ENCODE peak calls at places on chromosome 15, in five cellular contexts. I is T-helper 9 cell, B is KG1, N is fibroblast of the conjunctiva, Q is cardiac septum. L is an unnamed sample.

GRCh38 chr15:80502782-80503181 is 98.6 kb downstream of the ARNT2 start:
- DNase-seq in I (no peak), Q (no peak), N (no peak), B (no peak), L (no peak)

GRCh38 chr15:65970937-65971740 is 101.8 kb downstream of the RAB11A start:
- DNase-seq in B (no peak), Q (no peak), I (no peak), N (no peak), L (no peak)

GRCh38 chr15:88002721-88003120 is 253.8 kb downstream of the NTRK3 start:
- DNase-seq in B (no peak), I (no peak), N (no peak), Q (no peak), L (no peak)

GRCh38 chr15:67828969-67829646 is 3.8 kb downstream of the SKOR1 start:
- DNase-seq in B (no peak), I (no peak), N (no peak), Q (no peak), L (no peak)

GRCh38 chr15:75666823-75667501 is 19.2 kb downstream of the SNX33 start:
- DNase-seq in Q (no peak), I (no peak), B (no peak), N (peak; percentile 94), L (no peak)

GRCh38 chr15:54033954-54034458 is 55.8 kb downstream of the UNC13C start:
- DNase-seq in Q (no peak), N (no peak), B (no peak), I (no peak), L (no peak)

GRCh38 chr15:82108489-82109078 is 62.8 kb upstream of the MEX3B start:
- DNase-seq in I (peak; percentile 56), Q (peak; percentile 82), N (no peak), B (peak; percentile 47), L (no peak)

GRCh38 chr15:63870403-63871209 is 36.9 kb upstream of the HERC1 start:
- DNase-seq in I (no peak), N (peak; percentile 21), B (no peak), Q (no peak), L (peak; percentile 46)

GRCh38 chr15:70608156-70608555 is 155.2 kb downstream of the UACA start:
- DNase-seq in Q (no peak), I (no peak), N (peak; percentile 21), B (no peak), L (peak; percentile 58)

GRCh38 chr15:51139091-51139490 is 44.4 kb upstream of the TNFAIP8L3 start:
- DNase-seq in Q (no peak), I (no peak), N (no peak), B (no peak), L (no peak)

GRCh38 chr15:48644827-48645557 is 517 bp downstream of the FBN1 start:
- DNase-seq in N (no peak), B (no peak), Q (peak; percentile 76), I (no peak), L (peak; percentile 74)

GRCh38 chr15:75019916-75020315 is 3.5 kb upstream of the PPCDC start:
- DNase-seq in Q (no peak), N (no peak), I (no peak), B (no peak), L (no peak)

GRCh38 chr15:61112231-61112630 is 116.9 kb downstream of the RORA start:
- DNase-seq in N (no peak), Q (no peak), I (no peak), B (no peak), L (no peak)

GRCh38 chr15:80773122-80773551 is 6.0 kb upstream of the CEMIP start:
- DNase-seq in Q (no peak), I (no peak), B (no peak), N (peak; percentile 53), L (no peak)

GRCh38 chr15:95087253-95087609 is 855.9 kb downstream of the MCTP2 start:
- DNase-seq in N (no peak), Q (no peak), I (no peak), B (no peak), L (no peak)

GRCh38 chr15:56677271-56677670 is 56.0 kb downstream of the ZNF280D start:
- DNase-seq in B (no peak), Q (no peak), I (no peak), N (no peak), L (no peak)

GRCh38 chr15:68567345-68567744 is 11.4 kb upstream of the CORO2B start:
- DNase-seq in N (no peak), B (no peak), Q (peak; percentile 19), I (no peak), L (no peak)